ENCODE peak calls at places on chromosomes 7 and 10, in nine cellular contexts. C is GM23338, J is PC-9, B is MM.1S, T is PC-3, X is SK-N-SH, A is Karpas-422, H is HCT116, O is hepatocyte. P is an unnamed sample. For H3K9me2 and H3K27me3, the result is how much of the 10 kb centered on the place peaks cover.

GRCh38 chr10:80856186-80856585 is 318.5 kb downstream of the SH2D4B start:
- DNase-seq in H (no peak), A (no peak), O (no peak), T (no peak), B (no peak), J (no peak), C (no peak), X (no peak), P (no peak)

GRCh38 chr10:6423004-6423403 is 157.1 kb downstream of the PRKCQ start:
- DNase-seq in O (no peak), B (no peak), H (no peak), J (no peak), A (no peak), X (no peak), C (no peak), T (no peak), P (peak)

GRCh38 chr10:86918022-86918471 is 39.4 kb downstream of the MMRN2 start:
- DNase-seq in J (no peak), X (no peak), C (no peak), T (no peak), O (no peak), A (no peak), H (no peak), B (no peak), P (peak)

GRCh38 chr10:821322-821721 is 110.2 kb downstream of the LARP4B start:
- DNase-seq in T (no peak), C (no peak), B (no peak), X (no peak), H (no peak), A (no peak), O (no peak), J (no peak), P (peak)

GRCh38 chr7:134636008-134636449 is 10.6 kb upstream of the BPGM start:
- DNase-seq in H (no peak), A (no peak), O (no peak), B (peak), X (no peak), T (no peak), C (no peak), J (no peak), P (no peak)

GRCh38 chr10:117248700-117249465 is 8.0 kb downstream of the SLC18A2 start:
- DNase-seq in O (no peak), T (no peak), A (no peak), X (peak), H (no peak), J (no peak), B (no peak), C (no peak), P (peak)

GRCh38 chr7:101927389-101928306 is 110.2 kb downstream of the CUX1 start:
- DNase-seq in X (no peak), J (no peak), T (no peak), B (no peak), A (no peak), H (no peak), O (no peak), C (peak), P (no peak)

GRCh38 chr10:90363799-90364483 is 493.9 kb downstream of the HTR7 start:
- DNase-seq in X (no peak), A (no peak), H (no peak), C (peak), B (no peak), J (no peak), T (no peak), O (no peak), P (no peak)

GRCh38 chr7:151426486-151426905 is 13.4 kb downstream of the CRYGN start:
- DNase-seq in O (peak), B (no peak), C (no peak), H (peak), J (no peak), X (no peak), T (peak), A (no peak), P (peak)

GRCh38 chr10:82267465-82267864 is 392.5 kb downstream of the NRG3 start:
- DNase-seq in J (no peak), B (peak), O (no peak), C (no peak), A (no peak), T (no peak), X (no peak), H (no peak), P (no peak)

GRCh38 chr7:158279539-158280466 is 307.8 kb downstream of the PTPRN2 start:
- DNase-seq in A (no peak), C (no peak), B (no peak), J (no peak), H (no peak), T (no peak), X (peak), O (no peak), P (no peak)

GRCh38 chr7:137535579-137535978 is 192.0 kb upstream of the PTN start:
- DNase-seq in X (no peak), O (no peak), H (no peak), B (no peak), A (no peak), J (no peak), C (no peak), T (no peak), P (no peak)

GRCh38 chr7:27168265-27168947 is 3.1 kb upstream of the HOXA9 start:
- DNase-seq in B (no peak), C (peak), A (no peak), H (no peak), T (peak), J (no peak), X (peak), O (no peak), P (peak)

GRCh38 chr10:24344279-24344678 is 135.3 kb downstream of the KIAA1217 start:
- DNase-seq in A (no peak), B (no peak), O (peak), J (peak), T (peak), X (peak), H (no peak), C (no peak), P (peak)

GRCh38 chr10:103828107-103828506 is 27.3 kb downstream of the SH3PXD2A start:
- DNase-seq in A (no peak), T (peak), J (peak), B (no peak), X (no peak), C (no peak), O (peak), H (peak), P (no peak)

GRCh38 chr10:14254368-14254767 is 76.4 kb downstream of the FRMD4A start:
- DNase-seq in O (no peak), C (no peak), H (no peak), X (no peak), J (peak), A (no peak), B (no peak), T (peak), P (no peak)

GRCh38 chr10:29535012-29535777 is 99.6 kb downstream of the SVIL start:
- DNase-seq in T (peak), A (no peak), C (peak), B (no peak), O (peak), H (peak), J (no peak), X (peak), P (peak)

GRCh38 chr10:78343266-78343665 is 309.6 kb downstream of the RPS24 start:
- DNase-seq in J (no peak), B (no peak), C (no peak), X (no peak), H (no peak), O (no peak), T (no peak), A (no peak), P (no peak)

GRCh38 chr10:23198940-23199767 is 7.0 kb downstream of the PTF1A start:
- DNase-seq in B (no peak), T (no peak), C (peak), X (peak), A (no peak), H (no peak), J (no peak), O (no peak), P (no peak)

GRCh38 chr10:19921300-19922140 is 105.3 kb downstream of the PLXDC2 start:
- DNase-seq in C (no peak), T (no peak), J (no peak), A (no peak), H (no peak), B (no peak), X (no peak), O (no peak), P (peak)

GRCh38 chr7:156691764-156692163 is 51.2 kb downstream of the RNF32 start:
- DNase-seq in O (no peak), A (no peak), J (no peak), X (no peak), C (no peak), B (no peak), T (no peak), H (no peak), P (no peak)

GRCh38 chr10:69869291-69869841 is 67.7 kb downstream of the COL13A1 start:
- DNase-seq in X (peak), T (peak), H (peak), J (peak), O (no peak), B (no peak), A (no peak), C (no peak), P (peak)

GRCh38 chr10:124172241-124172661 is 78.9 kb upstream of the CHST15 start:
- DNase-seq in B (no peak), A (no peak), H (no peak), T (no peak), C (no peak), J (no peak), O (no peak), X (no peak), P (no peak)

GRCh38 chr7:128948312-128948973 is 10.7 kb downstream of the IRF5 start:
- DNase-seq in J (no peak), A (no peak), C (no peak), B (no peak), X (peak), H (no peak), T (no peak), O (no peak), P (peak)

GRCh38 chr7:67866812-67867211 is 870.2 kb downstream of the TYW1 start:
- DNase-seq in C (no peak), J (no peak), O (no peak), A (no peak), H (no peak), B (no peak), T (no peak), X (no peak), P (no peak)
- H3K9me2 ChIP-seq in C (under half), J (under half), O (under half), A (under half), H (under half), B (under half), T (under half), X (under half), P (under half)

GRCh38 chr10:99558708-99559107 is 26.0 kb downstream of the NKX2-3 start:
- DNase-seq in B (no peak), O (no peak), J (no peak), X (no peak), A (no peak), C (no peak), T (no peak), H (no peak), P (no peak)
- H3K27me3 ChIP-seq in B (under half), O (under half), J (under half), X (half or more), A (under half), C (under half), T (under half), H (under half), P (under half)

DNA sequence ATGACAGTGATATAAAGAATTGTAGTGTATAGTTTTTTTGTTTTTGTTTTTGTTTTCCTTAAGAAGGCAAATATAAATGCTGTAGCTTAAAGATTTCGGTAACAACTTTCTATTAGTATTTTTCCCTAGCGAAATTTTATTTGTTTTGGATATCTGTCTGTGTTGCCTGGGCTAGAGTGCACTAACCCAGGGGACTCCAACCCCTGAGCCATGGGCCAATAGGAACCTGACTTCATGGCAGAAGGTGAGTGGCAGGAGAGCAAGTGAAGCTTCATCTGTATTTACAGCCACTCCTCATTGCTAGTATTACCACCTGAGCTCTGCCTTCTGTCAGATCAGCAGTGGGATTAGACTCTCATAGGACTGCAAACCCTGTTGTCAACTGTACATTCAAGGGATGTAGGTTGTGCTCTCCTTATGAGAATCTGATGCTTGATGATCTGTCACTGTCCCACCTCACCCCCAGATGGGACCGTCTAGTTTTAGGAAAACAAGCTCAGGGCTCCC is 65.4 kb upstream of the CCAR1 start:
- DNase-seq in J (no peak), T (no peak), O (no peak), C (no peak), A (no peak), B (no peak), H (no peak), X (no peak), P (no peak)
- H3K9me2 ChIP-seq in J (under half), T (under half), O (under half), C (under half), A (under half), B (under half), H (under half), X (under half), P (under half)

GRCh38 chr10:129956902-129957673 is 7.0 kb downstream of the EBF3 start:
- DNase-seq in B (no peak), H (no peak), J (no peak), O (no peak), X (no peak), T (no peak), A (no peak), C (peak), P (no peak)
- H3K27me3 ChIP-seq in B (under half), H (under half), J (under half), O (half or more), X (half or more), T (half or more), A (under half), C (half or more), P (half or more)

P was measured in GM23248.